ENCODE peak calls at places on chromosomes 16 and 17, in four cellular contexts. O is CD4-positive, CD25-positive, alpha-beta regulatory T cell; A is OCI-LY7; J is CD4-positive, alpha-beta memory T cell. S is an unnamed sample.

GRCh38 chr16:56193951-56194726 is 2.9 kb downstream of the GNAO1 start:
- DNase-seq in O (no peak), A (peak), J (peak), S (peak)

GRCh38 chr16:57999366-57999970 is 1.0 kb downstream of the ZNF319 start:
- DNase-seq in O (no peak), A (peak), J (peak), S (no peak)

GRCh38 chr16:28311913-28312312 is 19.6 kb downstream of the SBK1 start:
- DNase-seq in O (no peak), A (no peak), J (peak), S (no peak)

GRCh38 chr16:57619133-57619605 is 9.3 kb upstream of the ADGRG1 start:
- DNase-seq in O (no peak), A (no peak), J (no peak), S (no peak)

GRCh38 chr17:75603123-75603522 is 15.5 kb downstream of the MYO15B start:
- DNase-seq in O (no peak), A (no peak), J (no peak), S (no peak)

GRCh38 chr16:87723224-87723619 is 42.6 kb downstream of the KLHDC4 start:
- DNase-seq in O (no peak), A (peak), J (no peak), S (no peak)

GRCh38 chr17:50201226-50201854 is at the start of gene COL1A1:
- DNase-seq in O (no peak), A (no peak), J (no peak), S (no peak)

GRCh38 chr17:29617125-29617480 is 5.6 kb downstream of the CORO6 start:
- DNase-seq in O (peak), A (peak), J (peak), S (peak)

GRCh38 chr17:14301761-14302401 is 1.0 kb downstream of the HS3ST3B1 start:
- DNase-seq in O (peak), A (peak), J (peak), S (peak)

GRCh38 chr17:4935650-4936049 is 3.6 kb downstream of the GP1BA start:
- DNase-seq in O (no peak), A (no peak), J (no peak), S (no peak)

GRCh38 chr17:77585142-77585860 is 373.2 kb upstream of the TNRC6C start:
- DNase-seq in O (no peak), A (no peak), J (no peak), S (no peak)

GRCh38 chr16:24130494-24131085 is 125.5 kb upstream of the CACNG3 start:
- DNase-seq in O (no peak), A (no peak), J (no peak), S (no peak)

GRCh38 chr17:54494731-54495715 is 405.6 kb upstream of the TOM1L1 start:
- DNase-seq in O (no peak), A (no peak), J (no peak), S (no peak)

GRCh38 chr17:83200231-83200699 is 120.9 kb downstream of the METRNL start:
- DNase-seq in O (no peak), A (no peak), J (peak), S (peak)

GRCh38 chr16:17330019-17330570 is 140.7 kb downstream of the XYLT1 start:
- DNase-seq in O (no peak), A (no peak), J (no peak), S (no peak)

GRCh38 chr17:15511142-15511541 is 43.7 kb upstream of the CDRT4 start:
- DNase-seq in O (no peak), A (no peak), J (no peak), S (no peak)

GRCh38 chr17:15512310-15512709 is 44.9 kb upstream of the CDRT4 start:
- DNase-seq in O (no peak), A (no peak), J (no peak), S (no peak)

GRCh38 chr17:15514469-15514868 is 47.0 kb upstream of the CDRT4 start:
- DNase-seq in O (no peak), A (no peak), J (no peak), S (no peak)

GRCh38 chr17:15513859-15514446 is 46.5 kb upstream of the CDRT4 start:
- DNase-seq in O (no peak), A (no peak), J (no peak), S (no peak)

DNA sequence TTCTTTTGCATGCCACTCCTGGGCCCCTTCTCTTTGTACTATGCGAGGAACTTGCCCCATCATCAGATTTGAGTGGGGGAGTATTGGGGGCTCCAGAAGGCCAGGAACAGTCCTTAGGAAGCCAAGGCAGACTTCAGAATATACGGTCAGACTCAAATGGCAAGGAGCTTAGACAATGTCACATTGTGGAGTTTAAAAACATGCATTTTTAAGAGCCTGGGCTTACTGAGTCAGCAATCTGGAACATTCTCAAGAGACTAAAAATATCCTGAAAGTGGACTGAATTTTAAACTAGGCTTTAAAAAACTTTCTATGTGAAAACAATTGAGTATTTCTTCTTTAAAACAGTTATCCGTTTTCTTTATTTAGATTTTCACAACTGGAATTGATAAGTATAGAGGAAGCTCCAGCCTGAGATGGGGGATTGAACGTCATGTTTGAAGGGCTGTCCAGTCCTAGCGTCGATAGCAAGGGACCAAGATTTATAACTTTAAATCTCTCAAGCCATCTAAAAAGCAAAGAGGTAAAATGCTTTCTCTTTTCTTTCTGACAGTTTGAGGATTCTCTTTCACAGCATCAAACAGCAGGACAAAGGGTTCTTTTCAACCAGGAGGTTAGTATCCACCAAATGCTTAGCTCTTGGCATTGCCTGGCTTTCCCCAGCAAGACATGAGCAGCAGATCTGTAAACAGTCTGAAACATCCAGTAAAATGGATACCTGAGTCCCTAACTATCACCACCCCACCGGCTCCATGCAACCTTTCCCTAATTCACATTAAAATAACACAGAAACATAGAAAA is 45.8 kb upstream of the CDRT4 start:
- DNase-seq in O (no peak), A (no peak), J (no peak), S (no peak)
- H3K27ac ChIP-seq in O (no peak), A (no peak), J (no peak), S (no peak)

GRCh38 chr17:57521606-57522435 is 223.3 kb downstream of the CCDC182 start:
- DNase-seq in O (no peak), A (no peak), J (no peak), S (no peak)

GRCh38 chr17:57519199-57519598 is 225.9 kb downstream of the CCDC182 start:
- DNase-seq in O (no peak), A (no peak), J (no peak), S (no peak)

GRCh38 chr17:57518587-57519118 is 226.4 kb downstream of the CCDC182 start:
- DNase-seq in O (no peak), A (no peak), J (no peak), S (no peak)

GRCh38 chr17:57517519-57518342 is 227.4 kb downstream of the CCDC182 start:
- DNase-seq in O (no peak), A (no peak), J (no peak), S (no peak)

DNA sequence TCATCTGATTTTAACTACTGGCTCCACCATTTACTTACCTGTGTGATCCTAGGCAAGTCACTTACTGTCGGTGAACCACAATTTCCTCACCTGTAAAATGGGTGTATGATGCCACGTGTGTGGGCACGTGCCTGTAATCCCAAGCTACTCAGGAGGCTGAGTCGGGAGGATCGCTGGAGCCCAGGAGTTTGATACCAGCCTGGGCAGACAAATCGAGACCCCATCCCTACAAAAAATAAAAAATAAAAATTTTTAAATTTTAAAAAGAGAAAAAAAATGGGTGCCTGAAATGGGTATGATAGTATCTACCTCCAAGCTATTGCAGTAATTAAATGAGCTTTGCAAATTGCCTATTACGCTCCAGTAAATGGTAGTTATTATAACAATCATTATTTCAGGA is 225.3 kb downstream of the CCDC182 start:
- DNase-seq in O (no peak), A (no peak), J (no peak), S (no peak)
- H3K27ac ChIP-seq in O (no peak), A (no peak), J (no peak), S (no peak)

GRCh38 chr17:81568416-81568815 is 16.3 kb upstream of the FAAP100 start:
- DNase-seq in O (no peak), A (no peak), J (no peak), S (no peak)
- H3K27ac ChIP-seq in O (no peak), A (no peak), J (no peak), S (no peak)

GRCh38 chr16:52578829-52579193 is 31.9 kb upstream of the TOX3 start:
- DNase-seq in O (no peak), A (no peak), J (no peak), S (no peak)

GRCh38 chr16:52574105-52574437 is 27.1 kb upstream of the TOX3 start:
- DNase-seq in O (no peak), A (no peak), J (no peak), S (no peak)

GRCh38 chr16:52580488-52580887 is 33.5 kb upstream of the TOX3 start:
- DNase-seq in O (no peak), A (no peak), J (no peak), S (no peak)

GRCh38 chr16:52578007-52578828 is 31.3 kb upstream of the TOX3 start:
- DNase-seq in O (no peak), A (no peak), J (no peak), S (no peak)

GRCh38 chr16:52577130-52577706 is 30.3 kb upstream of the TOX3 start:
- DNase-seq in O (no peak), A (peak), J (no peak), S (no peak)
- H3K27ac ChIP-seq in O (no peak), A (no peak), J (no peak), S (no peak)

DNA sequence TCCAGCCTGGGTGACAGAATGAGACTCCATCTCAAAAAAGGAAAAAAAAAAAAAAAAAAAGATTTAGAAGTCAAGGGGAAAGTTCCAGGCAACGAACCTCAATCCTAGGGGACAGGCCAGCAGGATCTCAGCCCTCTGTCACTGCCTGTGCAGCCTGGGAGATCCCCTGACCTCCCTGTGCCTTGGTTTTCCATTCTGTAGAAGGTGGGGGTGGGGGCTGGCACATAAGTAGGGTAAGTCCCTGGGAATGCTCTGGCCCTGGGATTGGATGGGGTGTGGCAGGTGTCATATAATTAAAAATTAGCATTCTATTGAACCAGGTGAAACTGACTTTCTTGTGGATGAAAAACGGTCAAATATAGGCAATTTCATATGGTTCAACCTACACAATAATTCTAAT is 90.5 kb downstream of the C16orf78 start:
- DNase-seq in O (no peak), A (no peak), J (no peak), S (no peak)
- H3K27ac ChIP-seq in O (no peak), A (peak), J (no peak), S (peak)

GRCh38 chr16:89848974-89849373 is 20.7 kb downstream of the SPIRE2 start:
- DNase-seq in O (no peak), A (no peak), J (no peak), S (no peak)

GRCh38 chr16:89845417-89845816 is 17.1 kb downstream of the SPIRE2 start:
- DNase-seq in O (no peak), A (peak), J (no peak), S (peak)

GRCh38 chr16:89844739-89845339 is 16.6 kb downstream of the SPIRE2 start:
- DNase-seq in O (no peak), A (no peak), J (no peak), S (no peak)

GRCh38 chr16:89847930-89848297 is 19.6 kb downstream of the SPIRE2 start:
- DNase-seq in O (no peak), A (no peak), J (no peak), S (no peak)

GRCh38 chr16:89847056-89847929 is 19.0 kb downstream of the SPIRE2 start:
- DNase-seq in O (no peak), A (no peak), J (no peak), S (no peak)
- H3K27ac ChIP-seq in O (no peak), A (no peak), J (no peak), S (no peak)

DNA sequence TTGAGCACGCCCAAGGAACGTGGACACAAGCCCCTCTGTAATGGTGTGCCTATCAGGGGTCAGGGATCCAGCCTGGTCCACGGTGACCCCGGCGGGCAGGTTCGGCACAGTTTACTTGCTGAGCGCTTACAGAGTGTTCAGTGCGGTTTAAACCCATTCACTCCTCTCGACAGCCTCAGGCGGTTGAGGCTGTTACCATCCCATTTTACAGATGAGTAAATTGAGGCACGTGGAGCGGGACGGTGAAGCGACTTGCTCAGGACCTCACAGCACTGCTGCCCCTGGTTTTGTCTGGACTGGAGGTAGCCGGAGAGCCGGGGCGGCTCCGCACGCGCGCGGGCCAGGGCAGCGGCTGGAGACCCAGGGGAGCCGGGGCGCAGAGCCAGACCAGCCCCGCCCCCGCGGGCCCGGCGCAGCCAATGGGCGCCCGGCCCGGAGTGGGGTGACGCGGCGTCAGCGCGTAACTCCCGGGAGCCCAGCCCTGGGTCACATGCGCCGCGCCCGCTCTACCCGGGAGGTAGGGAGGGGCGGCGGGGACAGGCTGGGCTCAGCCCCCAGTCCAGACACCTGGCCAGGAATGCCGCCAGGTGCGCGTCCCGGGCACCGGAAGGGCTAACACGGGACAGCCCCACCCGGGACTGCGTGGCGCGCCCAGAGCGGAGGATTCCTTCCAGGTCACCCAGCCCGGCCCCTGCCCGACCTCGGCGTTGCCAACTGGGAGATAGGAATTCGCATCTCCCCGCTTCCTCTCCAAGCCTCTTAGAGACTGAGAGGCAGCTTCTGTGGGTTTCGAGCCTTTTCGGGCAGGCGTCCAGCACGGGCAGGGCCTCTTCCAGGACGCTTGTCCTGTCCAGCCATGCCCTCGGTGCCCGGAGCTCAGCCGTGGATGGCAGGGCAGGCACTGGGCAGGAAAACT is 3.3 kb upstream of the SREBF1 start:
- DNase-seq in O (peak), A (peak), J (peak), S (peak)
- H3K27ac ChIP-seq in O (peak), A (peak), J (peak), S (peak)

S was measured in CD4-positive, alpha-beta T cell.